ENCODE peak calls at places on chromosome 15, in five cellular contexts. G is AG04449, U is A549, D is GM12865, H is HFFc6. Y is an unnamed sample.

GRCh38 chr15:41286665-41287333 is 45.6 kb downstream of the OIP5 start:
- DNase-seq in U (no peak), D (no peak), G (no peak), H (peak), Y (no peak)

GRCh38 chr15:76328106-76328696 is 8.4 kb upstream of the ISL2 start:
- DNase-seq in D (no peak), U (peak), G (no peak), H (no peak), Y (no peak)

GRCh38 chr15:95799286-95800187 is 531.0 kb upstream of the NR2F2 start:
- DNase-seq in U (peak), D (no peak), H (peak), G (peak), Y (no peak)

GRCh38 chr15:35953424-35953823 is 407.5 kb upstream of the DPH6 start:
- DNase-seq in H (no peak), U (no peak), G (no peak), D (no peak), Y (no peak)

GRCh38 chr15:38638841-38639240 is 74.2 kb upstream of the RASGRP1 start:
- DNase-seq in D (no peak), U (no peak), G (no peak), H (no peak), Y (no peak)

GRCh38 chr15:55954862-55955605 is 38.4 kb downstream of the NEDD4 start:
- DNase-seq in G (no peak), H (no peak), U (no peak), D (no peak), Y (no peak)

GRCh38 chr15:29904731-29905417 is 82.6 kb upstream of the TJP1 start:
- DNase-seq in D (no peak), H (peak), U (no peak), G (no peak), Y (no peak)

GRCh38 chr15:39213385-39213840 is 367.5 kb upstream of the THBS1 start:
- DNase-seq in H (peak), D (no peak), G (peak), U (peak), Y (peak)

GRCh38 chr15:40594429-40594836 is 384 bp downstream of the KNL1 start:
- DNase-seq in D (peak), H (peak), G (no peak), U (peak), Y (no peak)

GRCh38 chr15:77702211-77702957 is 69.7 kb upstream of the LINGO1 start:
- DNase-seq in U (peak), G (no peak), H (peak), D (peak), Y (peak)

GRCh38 chr15:52801748-52802085 is 11.6 kb upstream of the ONECUT1 start:
- DNase-seq in H (no peak), G (no peak), D (no peak), U (no peak), Y (no peak)

DNA sequence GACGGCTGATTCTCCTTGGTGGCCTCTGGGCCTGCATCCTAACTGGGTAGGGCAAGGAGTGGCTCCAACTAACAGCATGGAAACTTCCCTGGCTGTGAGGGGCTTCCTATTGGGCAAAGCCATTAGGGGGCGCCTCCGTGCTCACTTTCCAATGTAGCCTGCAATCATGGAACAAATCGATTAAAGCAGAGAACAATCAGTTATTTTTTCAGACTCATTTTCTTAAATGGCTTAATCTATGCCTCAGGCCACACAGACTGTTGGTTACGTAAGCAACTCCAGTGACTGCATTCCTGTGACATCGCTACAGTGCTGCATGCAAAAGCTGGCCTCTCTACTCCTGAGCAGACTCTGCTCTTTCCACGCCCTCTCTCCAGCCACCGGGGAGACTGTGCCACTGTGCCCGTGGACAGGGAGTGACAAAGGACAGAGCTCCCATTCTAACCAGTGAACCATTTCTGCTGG is 278.9 kb downstream of the KLF13 start:
- DNase-seq in U (peak), D (no peak), G (no peak), H (peak), Y (no peak)
- TF ChIP-seq CTCF in U (peak), D (no peak), G (no peak), H (peak), Y (no peak)

DNA sequence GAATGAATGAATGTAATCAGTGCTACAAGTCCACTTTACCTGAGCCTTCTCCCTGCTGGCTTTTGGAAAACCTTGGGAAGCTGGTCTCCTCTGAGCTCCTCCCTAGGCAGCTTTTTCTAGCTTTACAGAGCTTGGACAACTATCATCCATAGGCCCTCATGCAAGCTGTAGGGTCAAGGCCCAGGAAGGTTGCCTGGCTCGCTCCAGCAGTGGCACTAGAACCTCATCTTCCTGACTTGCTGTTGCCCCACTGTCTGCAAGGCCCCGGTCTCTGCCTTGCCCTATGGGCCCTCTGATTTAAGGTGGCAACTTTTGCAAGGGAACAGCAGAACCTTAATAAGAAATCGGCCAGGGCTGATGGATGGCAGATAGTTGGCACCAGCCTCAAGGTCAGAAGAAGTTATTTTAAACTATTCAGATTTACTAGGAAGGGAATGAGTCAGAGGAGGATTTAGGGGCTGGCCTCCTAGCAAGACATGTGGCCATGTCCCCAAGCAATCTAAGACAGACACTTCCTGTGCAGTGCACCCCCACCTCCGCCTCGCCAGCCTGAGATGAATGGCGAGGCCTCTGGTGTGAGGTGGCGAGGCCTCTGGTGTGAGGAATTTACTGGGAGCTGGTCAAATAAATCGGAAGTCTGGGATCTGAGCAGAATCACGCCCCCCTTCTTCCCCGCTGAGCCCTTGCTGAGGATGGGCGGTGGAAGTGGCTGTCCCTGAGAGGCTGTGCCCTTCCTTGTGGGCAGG is 180.8 kb downstream of the MEGF11 start:
- DNase-seq in D (peak), G (no peak), H (peak), U (no peak), Y (no peak)
- TF ChIP-seq CTCF in D (no peak), G (no peak), H (no peak), U (no peak), Y (no peak)

GRCh38 chr15:70820214-70820613 is 33.7 kb downstream of the LARP6 start:
- DNase-seq in D (no peak), U (no peak), G (no peak), H (no peak), Y (no peak)
- TF ChIP-seq CTCF in D (no peak), U (no peak), G (no peak), H (no peak), Y (no peak)

DNA sequence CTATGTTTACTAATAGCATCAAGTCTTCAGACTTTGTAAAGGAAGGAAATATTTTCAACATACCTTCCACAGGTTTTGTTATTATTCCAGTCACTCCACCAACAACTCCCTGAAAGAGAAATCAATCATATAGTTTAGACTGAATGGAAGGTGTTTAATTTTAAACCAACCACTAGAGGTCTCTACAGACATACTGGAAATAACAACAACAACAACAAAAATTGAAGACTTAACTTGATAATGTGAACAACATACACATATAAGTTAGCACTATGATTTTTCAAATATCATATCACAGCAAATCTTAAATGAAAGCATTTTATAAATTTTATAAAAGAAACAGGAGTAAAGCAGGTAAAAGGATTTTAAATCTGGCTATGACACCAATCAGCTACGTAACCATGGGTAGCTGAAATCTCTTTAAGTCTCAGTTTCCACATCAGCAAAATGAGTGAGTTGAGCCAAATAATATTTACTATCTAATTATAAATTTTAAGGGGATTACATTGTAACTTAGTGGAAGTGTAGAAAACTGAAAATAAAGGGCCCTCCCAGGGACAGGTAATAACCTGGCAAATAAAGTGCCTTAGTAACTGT is 188.2 kb downstream of the VPS13C start:
- DNase-seq in D (peak), H (peak), U (peak), G (no peak), Y (no peak)
- TF ChIP-seq CTCF in D (peak), H (peak), U (peak), G (peak), Y (no peak)

GRCh38 chr15:69213786-69214185 is 53.4 kb downstream of the GLCE start:
- DNase-seq in D (no peak), U (no peak), G (no peak), H (no peak), Y (no peak)
- TF ChIP-seq CTCF in D (no peak), U (no peak), G (no peak), H (peak), Y (no peak)

GRCh38 chr15:74374648-74375302 is 7.3 kb upstream of the CYP11A1 start:
- DNase-seq in D (no peak), G (no peak), U (no peak), H (no peak), Y (no peak)
- TF ChIP-seq CTCF in D (peak), G (no peak), U (no peak), H (no peak), Y (no peak)

GRCh38 chr15:57017024-57017423 is 98.6 kb downstream of the TCF12 start:
- DNase-seq in G (no peak), H (no peak), U (peak), D (peak), Y (no peak)
- TF ChIP-seq CTCF in G (peak), H (peak), U (no peak), D (peak), Y (no peak)

DNA sequence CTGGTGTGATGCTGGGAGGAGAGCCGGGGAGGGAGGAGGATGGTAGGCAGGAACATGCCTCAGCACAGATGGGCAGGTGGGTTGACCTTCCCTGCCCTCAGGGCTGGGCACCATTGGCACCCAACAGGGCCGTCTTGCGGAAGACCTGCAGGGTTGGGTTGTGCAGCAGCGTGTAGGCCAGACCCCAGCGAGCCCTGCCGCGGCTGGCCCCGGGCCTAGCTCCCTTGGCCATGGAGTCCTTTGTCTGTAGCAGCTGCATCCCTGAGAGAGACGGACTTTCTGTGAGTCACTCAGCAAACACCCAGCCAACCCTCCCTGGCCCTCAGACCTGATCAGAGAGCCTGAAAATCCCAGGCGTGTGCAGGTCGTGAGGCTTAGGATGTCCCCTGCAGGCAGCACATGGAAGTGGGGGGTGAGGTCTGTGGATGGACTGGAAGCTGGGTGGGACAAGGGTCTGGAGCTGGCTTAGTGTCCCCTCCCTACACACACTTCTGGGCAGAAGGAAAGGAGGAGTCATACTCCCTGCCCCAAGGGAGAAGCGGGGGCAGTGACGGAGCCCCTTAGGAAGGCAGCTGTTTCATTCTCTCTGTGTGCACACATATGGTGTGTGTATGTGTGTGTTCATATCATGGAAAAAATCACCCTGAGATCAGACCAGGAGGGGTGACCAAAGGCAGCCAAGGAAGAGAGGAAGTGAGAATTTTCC is 6.6 kb downstream of the ISLR start:
- DNase-seq in H (peak), D (no peak), G (no peak), U (peak), Y (no peak)
- TF ChIP-seq CTCF in H (peak), D (no peak), G (peak), U (no peak), Y (no peak)

Y was measured in mesothelial cell of epicardium.